ENCODE peak calls at places on chromosome 20, in four cellular contexts. Q is AG10803, C is dorsolateral prefrontal cortex, L is cardiac muscle cell. E is an unnamed sample.

GRCh38 chr20:56625837-56626236 is 3.3 kb upstream of the TFAP2C start:
- DNase-seq in Q (no peak), C (no peak), L (no peak), E (no peak)

GRCh38 chr20:884983-885952 is 30.9 kb downstream of the ANGPT4 start:
- DNase-seq in Q (peak; percentile 49), C (peak; percentile 25), L (peak; percentile 76), E (peak; percentile 8)

GRCh38 chr20:9054176-9054575 is 14.7 kb upstream of the PLCB4 start:
- DNase-seq in Q (peak; percentile 65), C (no peak), L (no peak), E (no peak)

GRCh38 chr20:19885981-19886665 is 128.1 kb downstream of the RIN2 start:
- DNase-seq in Q (peak; percentile 80), C (no peak), L (peak; percentile 45), E (no peak)

GRCh38 chr20:45647441-45648050 is 16.5 kb upstream of the WFDC9 start:
- DNase-seq in Q (no peak), C (no peak), L (no peak), E (no peak)

GRCh38 chr20:63328026-63328700 is 33.0 kb downstream of the CHRNA4 start:
- DNase-seq in Q (no peak), C (no peak), L (no peak), E (no peak)

GRCh38 chr20:11140359-11140758 is 466.6 kb upstream of the JAG1 start:
- DNase-seq in Q (peak; percentile 89), C (no peak), L (peak; percentile 87), E (peak; percentile 87)

GRCh38 chr20:38674178-38675133 is 49.8 kb upstream of the SLC32A1 start:
- DNase-seq in Q (peak; percentile 45), C (peak; percentile 65), L (peak; percentile 75), E (no peak)

GRCh38 chr20:45646898-45647297 is 15.8 kb upstream of the WFDC9 start:
- DNase-seq in Q (no peak), C (no peak), L (no peak), E (no peak)

GRCh38 chr20:63831696-63832686 is 927 bp upstream of the ZBTB46 start:
- DNase-seq in Q (no peak), C (no peak), L (peak; percentile 59), E (no peak)

GRCh38 chr20:11799131-11799800 is 118.4 kb upstream of the BTBD3 start:
- DNase-seq in Q (no peak), C (no peak), L (no peak), E (no peak)

GRCh38 chr20:50628853-50629674 is 62.3 kb downstream of the RIPOR3 start:
- DNase-seq in Q (no peak), C (no peak), L (no peak), E (no peak)

GRCh38 chr20:17287998-17288397 is 61.2 kb downstream of the PCSK2 start:
- DNase-seq in Q (no peak), C (no peak), L (no peak), E (no peak)

GRCh38 chr20:18984238-18985200 is 170.9 kb downstream of the SCP2D1 start:
- DNase-seq in Q (no peak), C (no peak), L (no peak), E (no peak)

GRCh38 chr20:37729909-37730308 is 36.1 kb downstream of the CTNNBL1 start:
- DNase-seq in Q (peak; percentile 28), C (no peak), L (no peak), E (no peak)

GRCh38 chr20:11918280-11918952 is 723 bp downstream of the BTBD3 start:
- DNase-seq in Q (no peak), C (no peak), L (no peak), E (no peak)

GRCh38 chr20:63176448-63177133 is 39.3 kb downstream of the YTHDF1 start:
- DNase-seq in Q (no peak), C (no peak), L (no peak), E (no peak)

GRCh38 chr20:46060301-46060881 is 29.4 kb downstream of the NCOA5 start:
- DNase-seq in Q (no peak), C (no peak), L (no peak), E (no peak)

GRCh38 chr20:45080867-45081616 is 19.9 kb downstream of the KCNS1 start:
- DNase-seq in Q (no peak), C (no peak), L (peak; percentile 44), E (no peak)

GRCh38 chr20:6802227-6802626 is 34.7 kb downstream of the BMP2 start:
- DNase-seq in Q (no peak), C (no peak), L (peak; percentile 11), E (no peak)

GRCh38 chr20:41989935-41990635 is 371.9 kb upstream of the CHD6 start:
- DNase-seq in Q (no peak), C (no peak), L (peak; percentile 5), E (no peak)

GRCh38 chr20:54139188-54139587 is 34.6 kb downstream of the CYP24A1 start:
- DNase-seq in Q (no peak), C (no peak), L (no peak), E (no peak)

GRCh38 chr20:46894579-46894958 is at the start of gene EYA2:
- DNase-seq in Q (peak; percentile 9), C (no peak), L (peak; percentile 6), E (no peak)

GRCh38 chr20:46984391-46984790 is 89.7 kb downstream of the EYA2 start:
- DNase-seq in Q (peak; percentile 70), C (no peak), L (peak; percentile 73), E (no peak)

GRCh38 chr20:50848341-50848808 is 53.5 kb downstream of the BCAS4 start:
- DNase-seq in Q (peak; percentile 28), C (no peak), L (peak; percentile 57), E (no peak)

GRCh38 chr20:48805286-48805685 is 22.5 kb downstream of the PREX1 start:
- DNase-seq in Q (no peak), C (no peak), L (no peak), E (no peak)

GRCh38 chr20:3923818-3924217 is 34.6 kb downstream of the PANK2 start:
- DNase-seq in Q (peak; percentile 48), C (no peak), L (peak; percentile 51), E (no peak)

GRCh38 chr20:56566621-56567020 is 33.6 kb downstream of the FAM209B start:
- DNase-seq in Q (no peak), C (no peak), L (no peak), E (no peak)

GRCh38 chr20:44805335-44805734 is 5.0 kb downstream of the RIMS4 start:
- DNase-seq in Q (no peak), C (no peak), L (no peak), E (no peak)

GRCh38 chr20:57205625-57206219 is 60.7 kb downstream of the BMP7 start:
- DNase-seq in Q (peak; percentile 69), C (no peak), L (peak; percentile 21), E (peak; percentile 40)

GRCh38 chr20:22805219-22805618 is 220.8 kb upstream of the FOXA2 start:
- DNase-seq in Q (peak; percentile 67), C (no peak), L (peak; percentile 92), E (peak; percentile 42)

GRCh38 chr20:2797136-2797983 is 3.1 kb downstream of the CPXM1 start:
- DNase-seq in Q (no peak), C (no peak), L (no peak), E (no peak)

GRCh38 chr20:6636209-6637159 is 131.0 kb upstream of the BMP2 start:
- DNase-seq in Q (peak; percentile 68), C (no peak), L (peak; percentile 87), E (peak; percentile 40)

GRCh38 chr20:14709439-14709838 is 372.0 kb upstream of the FLRT3 start:
- DNase-seq in Q (no peak), C (no peak), L (no peak), E (no peak)

GRCh38 chr20:14715400-14715799 is 378.0 kb upstream of the FLRT3 start:
- DNase-seq in Q (no peak), C (no peak), L (no peak), E (no peak)

GRCh38 chr20:14710941-14711340 is 373.5 kb upstream of the FLRT3 start:
- DNase-seq in Q (no peak), C (no peak), L (no peak), E (no peak)

GRCh38 chr20:14711681-14712080 is 374.3 kb upstream of the FLRT3 start:
- DNase-seq in Q (peak; percentile 1), C (no peak), L (no peak), E (no peak)

DNA sequence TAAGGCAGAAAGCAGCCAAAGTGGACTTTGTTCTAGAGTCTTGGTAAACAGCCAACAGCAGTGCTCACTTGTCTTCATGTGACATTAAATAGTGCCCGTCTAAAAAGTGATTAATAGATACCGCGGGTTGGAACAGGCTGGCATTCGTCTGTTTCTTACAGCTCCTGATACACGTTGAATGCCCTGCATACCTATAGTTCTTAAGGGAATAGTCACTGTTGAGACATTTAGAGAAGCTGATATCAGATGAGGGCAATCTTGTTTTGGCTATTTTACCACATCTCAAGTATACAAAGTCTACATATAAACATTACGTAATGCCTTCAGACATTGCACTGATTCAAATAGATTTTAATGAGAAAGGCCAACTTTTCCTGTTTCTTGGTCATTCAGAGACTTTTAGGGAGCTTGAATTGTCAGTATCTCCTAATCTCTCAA is 374.9 kb upstream of the FLRT3 start:
- DNase-seq in Q (peak; percentile 65), C (no peak), L (peak; percentile 35), E (no peak)
- TF ChIP-seq CTCF in Q (no peak), C (no peak), L (no peak), E (no peak)

GRCh38 chr20:61439251-61439650 is 187.2 kb downstream of the CDH4 start:
- DNase-seq in Q (no peak), C (no peak), L (no peak), E (no peak)
- H3K4me3 ChIP-seq in Q (no peak overlapping the region), C (no peak overlapping the region), L (no peak overlapping the region), E (no peak overlapping the region)

GRCh38 chr20:32052090-32052791 is at the start of gene HCK:
- DNase-seq in Q (no peak), C (no peak), L (no peak), E (no peak)

GRCh38 chr20:32052792-32053362 is 835 bp downstream of the HCK start:
- DNase-seq in Q (no peak), C (no peak), L (no peak), E (no peak)

GRCh38 chr20:32050324-32050723 is 1.7 kb upstream of the HCK start:
- DNase-seq in Q (no peak), C (no peak), L (no peak), E (no peak)

GRCh38 chr20:32051720-32052089 is 337 bp upstream of the HCK start:
- DNase-seq in Q (no peak), C (no peak), L (no peak), E (no peak)

GRCh38 chr20:32050851-32051556 is 1.0 kb upstream of the HCK start:
- DNase-seq in Q (no peak), C (no peak), L (no peak), E (no peak)
- TF ChIP-seq CTCF in Q (no peak), C (no peak), L (no peak), E (no peak)

GRCh38 chr20:34001378-34001777 is 7.7 kb downstream of the RALY start:
- DNase-seq in Q (no peak), C (no peak), L (no peak), E (no peak)

GRCh38 chr20:33995053-33995816 is 1.5 kb downstream of the RALY start:
- DNase-seq in Q (no peak), C (no peak), L (peak; percentile 35), E (no peak)

GRCh38 chr20:34004227-34004626 is 10.5 kb downstream of the RALY start:
- DNase-seq in Q (no peak), C (no peak), L (no peak), E (no peak)

GRCh38 chr20:33994624-33994913 is 858 bp downstream of the RALY start:
- DNase-seq in Q (no peak), C (no peak), L (no peak), E (no peak)

GRCh38 chr20:33999025-33999629 is 5.4 kb downstream of the RALY start:
- DNase-seq in Q (no peak), C (no peak), L (no peak), E (no peak)
- H3K4me3 ChIP-seq in Q (no peak overlapping the region), C (no peak overlapping the region), L (no peak overlapping the region), E (no peak overlapping the region)